ENCODE peak calls at places on chromosomes 1 and 21, in ten cellular contexts. U is ovary, L is lower lobe of right lung, R is OCI-LY7, H is fibroblast of lung, K is fibroblast of mammary gland, X is endothelial cell of umbilical vein, O is neural crest cell, B is gastrocnemius medialis, M is nephron progenitor cell. F is an unnamed sample.

GRCh38 chr1:201499795-201500669 is 6.9 kb downstream of the CSRP1 start:
- DNase-seq in U (peak; percentile 48), L (no peak), R (no peak), H (no peak), K (no peak), X (no peak), O (no peak), B (no peak), M (no peak), F (no peak)

GRCh38 chr1:41268154-41268770 is 26.2 kb upstream of the SCMH1 start:
- DNase-seq in U (peak; percentile 80), L (peak; percentile 84), R (peak; percentile 53), H (peak; percentile 73), K (peak; percentile 78), X (peak; percentile 68), O (peak; percentile 87), B (peak; percentile 71), M (peak; percentile 89), F (peak; percentile 71)

GRCh38 chr1:53378061-53378460 is 50.2 kb upstream of the LRP8 start:
- DNase-seq in U (no peak), L (peak; percentile 24), R (no peak), H (no peak), K (no peak), X (no peak), O (no peak), B (no peak), M (no peak), F (no peak)

GRCh38 chr1:4079815-4080214 is 179.7 kb upstream of the C1orf174 start:
- DNase-seq in U (no peak), L (no peak), R (no peak), H (no peak), K (no peak), X (no peak), O (no peak), B (no peak), M (no peak), F (no peak)

GRCh38 chr1:24966724-24967346 is 36.8 kb upstream of the RUNX3 start:
- DNase-seq in U (no peak), L (no peak), R (no peak), H (peak; percentile 70), K (peak; percentile 85), X (no peak), O (no peak), B (no peak), M (no peak), F (peak; percentile 76)

GRCh38 chr1:236950365-236950764 is 53.9 kb downstream of the MT1HL1 start:
- DNase-seq in U (no peak), L (no peak), R (no peak), H (no peak), K (no peak), X (no peak), O (no peak), B (no peak), M (no peak), F (no peak)

GRCh38 chr21:14977814-14978213 is 87.0 kb downstream of the NRIP1 start:
- DNase-seq in U (no peak), L (no peak), R (no peak), H (no peak), K (no peak), X (no peak), O (no peak), B (peak; percentile 39), M (no peak), F (no peak)

GRCh38 chr1:168637350-168637991 is 61.1 kb downstream of the XCL1 start:
- DNase-seq in U (no peak), L (no peak), R (peak; percentile 47), H (peak; percentile 42), K (peak; percentile 63), X (peak; percentile 28), O (no peak), B (peak; percentile 30), M (no peak), F (peak; percentile 44)

GRCh38 chr1:10561497-10561896 is 86.7 kb downstream of the PEX14 start:
- DNase-seq in U (no peak), L (no peak), R (no peak), H (peak; percentile 22), K (peak; percentile 44), X (peak; percentile 70), O (no peak), B (no peak), M (no peak), F (peak; percentile 49)

GRCh38 chr1:86194491-86195034 is 38.0 kb upstream of the COL24A1 start:
- DNase-seq in U (no peak), L (no peak), R (no peak), H (peak; percentile 21), K (no peak), X (no peak), O (no peak), B (no peak), M (no peak), F (peak; percentile 60)

GRCh38 chr1:113042336-113043143 is 30.5 kb upstream of the LRIG2 start:
- DNase-seq in U (peak; percentile 55), L (peak; percentile 77), R (peak; percentile 64), H (peak; percentile 76), K (peak; percentile 91), X (peak; percentile 96), O (peak; percentile 68), B (peak; percentile 66), M (peak; percentile 64), F (peak; percentile 81)

GRCh38 chr1:98496246-98496995 is 165.1 kb upstream of the SNX7 start:
- DNase-seq in U (no peak), L (no peak), R (no peak), H (no peak), K (peak; percentile 1), X (no peak), O (no peak), B (no peak), M (no peak), F (no peak)

GRCh38 chr21:45570826-45571601 is 28.8 kb upstream of the SLC19A1 start:
- DNase-seq in U (no peak), L (peak; percentile 16), R (no peak), H (peak; percentile 66), K (peak; percentile 40), X (no peak), O (no peak), B (no peak), M (no peak), F (peak; percentile 81)

GRCh38 chr1:143611159-143611558 is 360.6 kb downstream of the FAM72C start:
- DNase-seq in U (no peak), L (no peak), R (peak; percentile 2), H (no peak), K (peak; percentile 7), X (no peak), O (no peak), B (no peak), M (no peak), F (peak; percentile 1)
- TF ChIP-seq CTCF in U (no peak), L (no peak), R (peak; percentile 55), H (no peak), K (peak; percentile 24), X (no peak), O (no peak), B (no peak), M (no peak), F (peak; percentile 26)

GRCh38 chr1:240092301-240093119 is 827 bp downstream of the FMN2 start:
- DNase-seq in U (peak; percentile 44), L (no peak), R (no peak), H (peak; percentile 65), K (peak; percentile 59), X (peak; percentile 38), O (peak; percentile 30), B (no peak), M (peak; percentile 61), F (peak; percentile 55)
- TF ChIP-seq CTCF in U (no peak), L (peak; percentile 13), R (no peak), H (no peak), K (no peak), X (no peak), O (peak; percentile 36), B (no peak), M (no peak), F (no peak)

DNA sequence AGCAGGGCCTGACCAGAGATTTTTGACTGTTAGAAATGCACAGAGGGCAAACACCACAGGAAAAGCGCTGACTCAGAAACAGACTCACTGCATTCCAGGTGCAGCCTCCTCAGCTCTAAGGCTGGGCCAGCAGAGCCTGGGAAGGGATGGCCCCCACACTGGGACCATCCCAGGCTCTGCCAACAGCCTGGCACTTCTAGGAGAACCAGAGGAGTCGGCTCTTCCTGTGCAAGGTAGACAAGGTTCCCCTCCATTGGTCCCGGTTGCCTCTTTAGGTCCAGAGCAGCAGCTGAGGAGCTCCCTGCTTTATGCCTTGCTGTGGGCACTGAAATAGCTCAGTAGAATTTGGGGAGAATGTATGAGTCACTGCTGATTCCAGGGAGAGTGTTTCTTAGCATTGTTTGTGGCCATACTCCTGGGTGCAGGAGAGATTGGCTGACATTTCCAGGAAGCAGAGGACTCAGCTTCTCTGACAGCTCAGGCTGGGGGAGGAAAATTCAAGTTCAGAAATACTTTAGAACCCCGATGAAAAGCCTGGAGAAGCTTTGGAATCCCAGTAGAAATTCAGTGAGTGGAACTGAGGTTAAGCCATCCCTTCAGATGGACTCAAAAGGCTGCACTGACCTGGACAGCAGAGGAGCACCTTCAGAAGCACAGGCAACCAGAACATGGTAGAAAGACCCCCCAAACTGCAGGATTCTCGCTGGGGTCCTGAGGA is 19.7 kb downstream of the PRAMEF1 start:
- DNase-seq in U (no peak), L (no peak), R (no peak), H (no peak), K (peak; percentile 1), X (no peak), O (no peak), B (no peak), M (no peak), F (no peak)
- TF ChIP-seq CTCF in U (no peak), L (no peak), R (no peak), H (no peak), K (no peak), X (no peak), O (no peak), B (no peak), M (no peak), F (no peak)

DNA sequence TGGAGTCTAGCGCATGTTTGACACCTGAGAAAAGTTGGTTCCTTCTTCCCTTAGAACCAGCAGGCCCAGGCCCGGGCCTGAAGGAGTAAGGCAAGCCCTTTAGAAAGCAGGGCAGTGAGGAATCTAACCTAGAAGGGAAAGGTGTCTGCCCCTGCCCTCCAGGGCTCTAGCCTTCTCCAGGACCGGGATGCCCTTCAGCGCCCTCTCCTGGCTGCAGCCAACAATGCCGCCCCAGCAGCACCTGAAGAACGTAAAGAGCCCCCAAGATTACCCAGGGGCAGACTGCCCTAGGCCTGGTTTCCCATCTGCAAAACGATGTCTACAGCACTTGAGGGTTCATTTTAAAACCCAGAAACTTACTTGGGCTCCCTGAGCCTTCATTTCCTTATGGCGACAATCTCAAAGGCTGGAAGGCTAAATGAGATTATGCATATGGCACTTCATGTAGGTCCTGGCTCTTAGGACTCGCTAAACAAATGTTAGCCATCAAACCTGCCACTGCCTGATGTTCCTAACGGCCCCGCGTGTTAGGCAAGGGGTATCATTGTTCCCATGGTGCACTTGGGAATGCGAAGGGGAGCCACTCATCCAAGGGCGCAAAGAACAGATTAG is 106.7 kb upstream of the KLHDC7A start:
- DNase-seq in U (no peak), L (no peak), R (peak; percentile 26), H (no peak), K (no peak), X (no peak), O (peak; percentile 43), B (no peak), M (peak; percentile 79), F (no peak)
- TF ChIP-seq CTCF in U (no peak), L (peak; percentile 34), R (peak; percentile 80), H (no peak), K (no peak), X (no peak), O (peak; percentile 55), B (no peak), M (peak; percentile 70), F (no peak)

GRCh38 chr1:229254910-229255541 is 15.9 kb upstream of the RAB4A start:
- DNase-seq in U (no peak), L (no peak), R (peak; percentile 20), H (peak; percentile 41), K (peak; percentile 28), X (no peak), O (no peak), B (no peak), M (no peak), F (peak; percentile 36)
- TF ChIP-seq CTCF in U (peak; percentile 58), L (peak; percentile 23), R (peak; percentile 62), H (peak; percentile 28), K (peak; percentile 26), X (no peak), O (peak; percentile 58), B (no peak), M (peak; percentile 9), F (peak; percentile 34)

F was measured in fibroblast of villous mesenchyme.